ENCODE peak calls at places on chromosomes 2 and 18, in seven cellular contexts. One of them, this sample, is unnamed.
A peak's percentile ranks its signal among the peaks of the same experiment; 100 is the strongest.

GRCh38 chr18:34738173-34738894 is 28.2 kb downstream of the DTNA start:
- DNase-seq in PC-3: peak; percentile 34
- DNase-seq in left lung: no peak
- DNase-seq in GM23248: peak; percentile 16
- DNase-seq in esophagus squamous epithelium: no peak
- DNase-seq in HL-60: no peak
- DNase-seq in caudate nucleus: no peak
- DNase-seq in this sample: no peak

GRCh38 chr2:217890445-217890844 is 112.3 kb downstream of the TNS1 start:
- DNase-seq in caudate nucleus: no peak
- DNase-seq in esophagus squamous epithelium: no peak
- DNase-seq in HL-60: no peak
- DNase-seq in left lung: no peak
- DNase-seq in PC-3: no peak
- DNase-seq in GM23248: peak; percentile 93
- DNase-seq in this sample: peak; percentile 82

GRCh38 chr2:232419245-232420072 is 12.8 kb downstream of the ALPG start:
- DNase-seq in HL-60: no peak
- DNase-seq in caudate nucleus: no peak
- DNase-seq in left lung: no peak
- DNase-seq in PC-3: no peak
- DNase-seq in esophagus squamous epithelium: no peak
- DNase-seq in GM23248: no peak
- DNase-seq in this sample: no peak

GRCh38 chr2:233421091-233421816 is 67.0 kb downstream of the DGKD start:
- DNase-seq in caudate nucleus: no peak
- DNase-seq in esophagus squamous epithelium: no peak
- DNase-seq in left lung: no peak
- DNase-seq in PC-3: no peak
- DNase-seq in GM23248: no peak
- DNase-seq in HL-60: no peak
- DNase-seq in this sample: no peak

GRCh38 chr2:101883860-101884259 is 107.9 kb upstream of the IL1R2 start:
- DNase-seq in HL-60: peak; percentile 20
- DNase-seq in PC-3: peak; percentile 80
- DNase-seq in caudate nucleus: no peak
- DNase-seq in GM23248: peak; percentile 78
- DNase-seq in esophagus squamous epithelium: no peak
- DNase-seq in left lung: no peak
- DNase-seq in this sample: no peak

GRCh38 chr2:85768713-85769112 is 14.9 kb downstream of the ATOH8 start:
- DNase-seq in left lung: no peak
- DNase-seq in HL-60: no peak
- DNase-seq in PC-3: no peak
- DNase-seq in GM23248: peak; percentile 42
- DNase-seq in esophagus squamous epithelium: no peak
- DNase-seq in caudate nucleus: no peak
- DNase-seq in this sample: peak; percentile 88

GRCh38 chr18:57728941-57729511 is 74.1 kb downstream of the ATP8B1 start:
- DNase-seq in GM23248: peak; percentile 31
- DNase-seq in PC-3: peak; percentile 29
- DNase-seq in esophagus squamous epithelium: no peak
- DNase-seq in left lung: no peak
- DNase-seq in HL-60: peak; percentile 32
- DNase-seq in caudate nucleus: no peak
- DNase-seq in this sample: no peak

GRCh38 chr2:63249146-63249545 is 198.5 kb downstream of the OTX1 start:
- DNase-seq in left lung: no peak
- DNase-seq in PC-3: no peak
- DNase-seq in GM23248: no peak
- DNase-seq in esophagus squamous epithelium: no peak
- DNase-seq in caudate nucleus: no peak
- DNase-seq in HL-60: no peak
- DNase-seq in this sample: no peak

GRCh38 chr2:28161466-28161865 is 231.2 kb upstream of the FOSL2 start:
- DNase-seq in caudate nucleus: no peak
- DNase-seq in GM23248: peak; percentile 72
- DNase-seq in esophagus squamous epithelium: no peak
- DNase-seq in PC-3: no peak
- DNase-seq in left lung: no peak
- DNase-seq in HL-60: no peak
- DNase-seq in this sample: no peak

GRCh38 chr2:50347355-50348044 is 684.4 kb downstream of the NRXN1 start:
- DNase-seq in GM23248: peak; percentile 1
- DNase-seq in HL-60: no peak
- DNase-seq in esophagus squamous epithelium: no peak
- DNase-seq in left lung: no peak
- DNase-seq in PC-3: no peak
- DNase-seq in caudate nucleus: no peak
- DNase-seq in this sample: no peak

GRCh38 chr2:33392366-33392765 is 84.1 kb upstream of the RASGRP3 start:
- DNase-seq in PC-3: no peak
- DNase-seq in HL-60: no peak
- DNase-seq in GM23248: no peak
- DNase-seq in caudate nucleus: no peak
- DNase-seq in esophagus squamous epithelium: no peak
- DNase-seq in left lung: no peak
- DNase-seq in this sample: no peak
- H3K27ac ChIP-seq in PC-3: no peak overlapping the region
- H3K27ac ChIP-seq in HL-60: no peak overlapping the region
- H3K27ac ChIP-seq in GM23248: no peak overlapping the region
- H3K27ac ChIP-seq in caudate nucleus: no peak overlapping the region
- H3K27ac ChIP-seq in esophagus squamous epithelium: no peak overlapping the region
- H3K27ac ChIP-seq in left lung: no peak overlapping the region
- H3K27ac ChIP-seq in this sample: no peak overlapping the region

GRCh38 chr18:13625843-13626543 is 100.4 kb downstream of the FAM210A start:
- DNase-seq in caudate nucleus: no peak
- DNase-seq in left lung: no peak
- DNase-seq in esophagus squamous epithelium: no peak
- DNase-seq in HL-60: no peak
- DNase-seq in GM23248: no peak
- DNase-seq in PC-3: no peak
- DNase-seq in this sample: no peak

GRCh38 chr18:13625355-13625754 is 101.0 kb downstream of the FAM210A start:
- DNase-seq in esophagus squamous epithelium: no peak
- DNase-seq in GM23248: no peak
- DNase-seq in left lung: no peak
- DNase-seq in caudate nucleus: no peak
- DNase-seq in PC-3: no peak
- DNase-seq in HL-60: no peak
- DNase-seq in this sample: no peak

GRCh38 chr18:13623348-13623747 is 103.0 kb downstream of the FAM210A start:
- DNase-seq in GM23248: no peak
- DNase-seq in PC-3: peak; percentile 13
- DNase-seq in HL-60: no peak
- DNase-seq in esophagus squamous epithelium: no peak
- DNase-seq in left lung: no peak
- DNase-seq in caudate nucleus: no peak
- DNase-seq in this sample: no peak

GRCh38 chr18:13623871-13624270 is 102.5 kb downstream of the FAM210A start:
- DNase-seq in PC-3: no peak
- DNase-seq in GM23248: no peak
- DNase-seq in HL-60: no peak
- DNase-seq in esophagus squamous epithelium: no peak
- DNase-seq in caudate nucleus: no peak
- DNase-seq in left lung: no peak
- DNase-seq in this sample: no peak

DNA sequence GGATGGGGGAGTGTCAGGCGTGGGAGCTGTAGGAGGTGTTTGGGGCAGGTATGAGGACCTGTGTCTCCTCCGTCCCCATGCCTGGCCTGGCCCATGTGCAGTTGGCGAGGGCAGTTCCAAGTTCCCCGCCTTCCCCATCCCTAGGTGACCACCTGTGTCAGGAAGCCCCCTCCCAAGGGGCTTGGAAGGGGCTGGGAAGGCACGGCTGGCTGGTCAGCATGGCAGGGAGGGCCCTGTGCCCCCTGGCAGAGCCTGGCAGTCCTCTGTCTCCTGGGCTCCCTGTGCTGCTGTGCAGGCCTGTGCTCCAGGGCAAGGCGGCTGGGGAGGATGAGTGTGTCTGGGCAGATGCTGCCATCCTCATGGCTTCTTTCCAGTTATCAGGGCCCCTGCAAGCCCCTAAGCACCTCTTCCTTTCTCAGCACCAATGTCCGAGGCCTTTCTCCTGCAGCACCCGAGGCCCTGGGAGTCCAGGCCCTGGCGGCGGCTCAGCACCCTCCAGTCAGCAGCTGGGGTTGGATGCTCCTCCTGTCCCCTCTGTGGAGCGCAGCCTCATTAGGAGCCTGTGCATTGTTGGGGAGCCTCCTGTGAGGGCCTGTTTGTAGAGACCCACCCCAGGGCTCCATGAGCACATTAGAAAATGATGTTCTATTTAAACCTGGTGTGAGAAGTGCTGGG is 101.7 kb downstream of the FAM210A start:
- DNase-seq in caudate nucleus: no peak
- DNase-seq in GM23248: no peak
- DNase-seq in esophagus squamous epithelium: no peak
- DNase-seq in HL-60: no peak
- DNase-seq in PC-3: no peak
- DNase-seq in left lung: no peak
- DNase-seq in this sample: no peak
- H3K27ac ChIP-seq in caudate nucleus: peak overlapping the region; percentile 93
- H3K27ac ChIP-seq in GM23248: no peak overlapping the region
- H3K27ac ChIP-seq in esophagus squamous epithelium: no peak overlapping the region
- H3K27ac ChIP-seq in HL-60: no peak overlapping the region
- H3K27ac ChIP-seq in PC-3: no peak overlapping the region
- H3K27ac ChIP-seq in left lung: no peak overlapping the region
- H3K27ac ChIP-seq in this sample: no peak overlapping the region

GRCh38 chr2:64820901-64821300 is 167.2 kb upstream of the SERTAD2 start:
- DNase-seq in left lung: no peak
- DNase-seq in caudate nucleus: no peak
- DNase-seq in PC-3: no peak
- DNase-seq in GM23248: no peak
- DNase-seq in esophagus squamous epithelium: no peak
- DNase-seq in HL-60: no peak
- DNase-seq in this sample: no peak

GRCh38 chr2:64819774-64820688 is 166.3 kb upstream of the SERTAD2 start:
- DNase-seq in GM23248: peak; percentile 51
- DNase-seq in left lung: no peak
- DNase-seq in caudate nucleus: no peak
- DNase-seq in esophagus squamous epithelium: no peak
- DNase-seq in PC-3: peak; percentile 70
- DNase-seq in HL-60: no peak
- DNase-seq in this sample: no peak

GRCh38 chr2:64826703-64827102 is 162.5 kb upstream of the SLC1A4 start:
- DNase-seq in HL-60: no peak
- DNase-seq in caudate nucleus: no peak
- DNase-seq in GM23248: no peak
- DNase-seq in esophagus squamous epithelium: no peak
- DNase-seq in PC-3: no peak
- DNase-seq in left lung: no peak
- DNase-seq in this sample: no peak

GRCh38 chr2:64825831-64826496 is 163.2 kb upstream of the SLC1A4 start:
- DNase-seq in HL-60: no peak
- DNase-seq in GM23248: peak; percentile 34
- DNase-seq in left lung: no peak
- DNase-seq in esophagus squamous epithelium: no peak
- DNase-seq in caudate nucleus: no peak
- DNase-seq in PC-3: peak; percentile 74
- DNase-seq in this sample: no peak

GRCh38 chr2:64823794-64824193 is 165.4 kb upstream of the SLC1A4 start:
- DNase-seq in left lung: no peak
- DNase-seq in esophagus squamous epithelium: no peak
- DNase-seq in caudate nucleus: no peak
- DNase-seq in GM23248: no peak
- DNase-seq in PC-3: peak; percentile 31
- DNase-seq in HL-60: no peak
- DNase-seq in this sample: no peak
- H3K27ac ChIP-seq in left lung: no peak overlapping the region
- H3K27ac ChIP-seq in esophagus squamous epithelium: no peak overlapping the region
- H3K27ac ChIP-seq in caudate nucleus: no peak overlapping the region
- H3K27ac ChIP-seq in GM23248: no peak overlapping the region
- H3K27ac ChIP-seq in PC-3: no peak overlapping the region
- H3K27ac ChIP-seq in HL-60: no peak overlapping the region
- H3K27ac ChIP-seq in this sample: no peak overlapping the region

GRCh38 chr2:11923935-11924334 is 177.5 kb downstream of the LPIN1 start:
- DNase-seq in HL-60: no peak
- DNase-seq in caudate nucleus: no peak
- DNase-seq in left lung: no peak
- DNase-seq in PC-3: no peak
- DNase-seq in GM23248: no peak
- DNase-seq in esophagus squamous epithelium: no peak
- DNase-seq in this sample: no peak

GRCh38 chr2:11921030-11921583 is 174.7 kb downstream of the LPIN1 start:
- DNase-seq in PC-3: no peak
- DNase-seq in caudate nucleus: no peak
- DNase-seq in HL-60: no peak
- DNase-seq in left lung: no peak
- DNase-seq in esophagus squamous epithelium: no peak
- DNase-seq in GM23248: no peak
- DNase-seq in this sample: no peak

GRCh38 chr2:11930211-11930761 is 183.9 kb downstream of the LPIN1 start:
- DNase-seq in left lung: peak; percentile 75
- DNase-seq in esophagus squamous epithelium: no peak
- DNase-seq in GM23248: no peak
- DNase-seq in caudate nucleus: no peak
- DNase-seq in HL-60: no peak
- DNase-seq in PC-3: no peak
- DNase-seq in this sample: peak; percentile 32

GRCh38 chr2:11919953-11920352 is 173.5 kb downstream of the LPIN1 start:
- DNase-seq in left lung: no peak
- DNase-seq in caudate nucleus: no peak
- DNase-seq in HL-60: no peak
- DNase-seq in PC-3: no peak
- DNase-seq in GM23248: no peak
- DNase-seq in esophagus squamous epithelium: no peak
- DNase-seq in this sample: no peak

DNA sequence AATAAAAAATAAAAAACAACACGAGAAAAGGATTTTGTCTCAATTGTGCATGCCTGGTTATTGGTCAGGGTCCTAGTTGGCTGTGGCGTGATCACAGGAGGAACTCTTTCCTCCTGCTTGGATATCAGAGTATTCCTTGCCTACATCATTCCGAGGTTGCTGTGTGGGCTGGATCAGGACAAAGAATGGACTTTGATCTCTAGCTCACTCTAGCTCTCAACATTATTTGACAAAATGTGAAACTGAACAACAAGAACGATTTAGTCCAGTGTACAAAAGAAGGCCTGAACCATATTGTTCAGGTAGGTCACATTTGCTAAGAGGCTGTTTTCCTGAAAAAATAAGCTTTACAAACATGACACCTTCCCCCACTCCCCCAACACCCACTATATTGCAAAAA is 178.9 kb downstream of the LPIN1 start:
- DNase-seq in left lung: no peak
- DNase-seq in PC-3: no peak
- DNase-seq in HL-60: no peak
- DNase-seq in caudate nucleus: no peak
- DNase-seq in GM23248: no peak
- DNase-seq in esophagus squamous epithelium: no peak
- DNase-seq in this sample: no peak
- H3K27ac ChIP-seq in left lung: no peak overlapping the region
- H3K27ac ChIP-seq in PC-3: no peak overlapping the region
- H3K27ac ChIP-seq in HL-60: no peak overlapping the region
- H3K27ac ChIP-seq in caudate nucleus: no peak overlapping the region
- H3K27ac ChIP-seq in GM23248: no peak overlapping the region
- H3K27ac ChIP-seq in esophagus squamous epithelium: no peak overlapping the region
- H3K27ac ChIP-seq in this sample: no peak overlapping the region

This sample was measured in uterus.